ENCODE peak calls at places on chromosomes 13 and 19, in six cellular contexts. E is mammary epithelial cell, C is tibial nerve, P is heart right ventricle, O is PC-3, D is OCI-LY7. J is an unnamed sample.

GRCh38 chr19:10602330-10603083 is 15.4 kb upstream of the AP1M2 start:
- DNase-seq in E (peak; percentile 52), C (peak; percentile 76), P (peak; percentile 91), O (peak; percentile 81), D (peak; percentile 90), J (peak; percentile 98)

GRCh38 chr19:44796701-44797115 is 12.2 kb upstream of the BCAM start:
- DNase-seq in E (no peak), C (no peak), P (peak; percentile 62), O (peak; percentile 73), D (peak; percentile 24), J (peak; percentile 16)

GRCh38 chr13:81078048-81078447 is 737.1 kb upstream of the SPRY2 start:
- DNase-seq in E (peak; percentile 14), C (no peak), P (no peak), O (no peak), D (no peak), J (no peak)

GRCh38 chr13:104779311-104779710 is 1713.1 kb upstream of the SLC10A2 start:
- DNase-seq in E (no peak), C (no peak), P (no peak), O (peak; percentile 36), D (no peak), J (no peak)

GRCh38 chr13:36882829-36883390 is 37.1 kb downstream of the SMAD9 start:
- DNase-seq in E (no peak), C (no peak), P (no peak), O (no peak), D (no peak), J (no peak)

GRCh38 chr19:46368116-46368515 is 21.2 kb downstream of the PPP5C start:
- DNase-seq in E (no peak), C (no peak), P (no peak), O (no peak), D (no peak), J (no peak)

GRCh38 chr19:7225741-7226140 is 68.5 kb downstream of the INSR start:
- DNase-seq in E (no peak), C (no peak), P (no peak), O (no peak), D (no peak), J (no peak)

GRCh38 chr13:71754407-71754974 is 112.5 kb downstream of the DACH1 start:
- DNase-seq in E (no peak), C (peak; percentile 38), P (no peak), O (no peak), D (no peak), J (no peak)

GRCh38 chr19:52535831-52536800 is 8.6 kb downstream of the ZNF808 start:
- DNase-seq in E (peak; percentile 87), C (peak; percentile 79), P (peak; percentile 92), O (no peak), D (peak; percentile 92), J (peak; percentile 81)

GRCh38 chr13:23902975-23903905 is 5.9 kb upstream of the C1QTNF9B start:
- DNase-seq in E (no peak), C (no peak), P (peak; percentile 17), O (no peak), D (no peak), J (peak; percentile 33)

GRCh38 chr13:23903906-23904280 is 6.6 kb upstream of the C1QTNF9B start:
- DNase-seq in E (no peak), C (no peak), P (no peak), O (no peak), D (no peak), J (no peak)

GRCh38 chr13:23898101-23898500 is 799 bp upstream of the C1QTNF9B start:
- DNase-seq in E (no peak), C (no peak), P (no peak), O (no peak), D (no peak), J (no peak)

GRCh38 chr13:23901365-23901764 is 4.1 kb upstream of the C1QTNF9B start:
- DNase-seq in E (peak; percentile 28), C (no peak), P (no peak), O (peak; percentile 80), D (no peak), J (no peak)

DNA sequence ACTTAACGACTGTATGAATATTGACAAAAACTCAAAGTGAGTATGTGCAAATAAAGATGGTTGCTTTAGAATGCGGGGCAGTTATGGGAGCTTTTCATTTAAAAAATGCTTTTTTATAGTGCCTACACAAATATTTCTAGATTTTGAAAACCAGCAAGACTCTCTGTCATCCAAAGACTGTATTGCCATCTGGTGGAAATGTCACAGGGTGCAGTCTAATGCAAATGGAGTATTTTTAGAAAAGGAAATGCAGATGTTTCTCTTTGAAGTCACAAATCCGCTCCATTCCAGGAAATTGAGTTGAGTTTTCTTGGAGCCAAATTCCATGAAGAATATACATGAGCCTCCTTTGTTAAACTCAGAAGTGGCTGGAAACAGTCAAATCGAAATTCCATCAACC is 2.3 kb upstream of the C1QTNF9B start:
- DNase-seq in E (peak; percentile 27), C (peak; percentile 62), P (no peak), O (peak; percentile 70), D (peak; percentile 33), J (peak; percentile 32)
- TF ChIP-seq CTCF in E (peak; percentile 65), C (peak; percentile 22), P (peak; percentile 67), O (peak; percentile 75), D (peak; percentile 79), J (peak; percentile 36)

DNA sequence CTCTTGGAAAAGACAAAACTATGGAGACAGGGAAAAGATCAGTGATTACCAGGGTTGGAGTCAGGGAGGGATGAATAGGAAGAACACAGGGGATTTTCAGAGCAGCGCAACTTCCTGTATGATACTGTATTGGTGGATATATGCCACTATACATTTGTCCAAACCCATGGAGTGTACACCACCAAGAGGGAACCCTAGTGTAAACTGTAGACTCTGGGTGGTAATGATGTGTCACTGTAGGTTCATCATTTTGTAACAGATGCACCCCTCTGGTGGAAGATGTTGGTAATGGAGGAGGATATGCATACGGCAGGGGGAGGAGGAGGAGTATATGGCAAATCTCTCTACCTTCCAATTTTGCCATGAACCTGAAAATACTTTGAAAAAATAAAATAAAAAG is 68.1 kb downstream of the UFM1 start:
- DNase-seq in E (peak; percentile 50), C (peak; percentile 24), P (no peak), O (peak; percentile 73), D (peak; percentile 20), J (peak; percentile 12)
- TF ChIP-seq CTCF in E (peak; percentile 71), C (peak; percentile 28), P (peak; percentile 14), O (peak; percentile 73), D (peak; percentile 52), J (no peak)

GRCh38 chr13:35840991-35841604 is 290.1 kb downstream of the DCLK1 start:
- DNase-seq in E (no peak), C (peak; percentile 48), P (no peak), O (no peak), D (no peak), J (no peak)
- TF ChIP-seq CTCF in E (no peak), C (no peak), P (no peak), O (no peak), D (no peak), J (no peak)

DNA sequence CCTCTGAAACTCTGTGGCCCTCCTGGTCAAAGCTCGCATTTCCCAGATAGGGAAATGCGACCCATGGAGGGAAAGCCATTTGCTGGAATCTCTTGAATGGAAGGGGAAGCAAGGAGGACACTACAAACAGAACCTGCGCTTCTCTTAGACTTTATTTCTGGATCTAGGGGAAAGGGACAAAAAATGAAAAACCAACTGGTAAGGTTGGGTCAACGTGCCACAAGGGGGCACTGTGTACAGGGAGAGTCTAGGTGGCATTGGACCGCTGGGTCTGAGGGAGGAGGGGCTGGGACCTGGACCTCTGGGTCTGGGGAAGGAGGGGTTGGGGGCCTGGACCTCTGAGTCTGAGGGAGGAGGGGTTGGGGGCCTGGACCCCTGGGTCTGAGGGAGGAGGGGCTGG is 5.0 kb downstream of the KLK4 start:
- DNase-seq in E (no peak), C (peak; percentile 21), P (no peak), O (peak; percentile 73), D (peak; percentile 33), J (peak; percentile 57)
- TF ChIP-seq CTCF in E (peak; percentile 75), C (no peak), P (peak; percentile 40), O (peak; percentile 72), D (peak; percentile 74), J (peak; percentile 69)

DNA sequence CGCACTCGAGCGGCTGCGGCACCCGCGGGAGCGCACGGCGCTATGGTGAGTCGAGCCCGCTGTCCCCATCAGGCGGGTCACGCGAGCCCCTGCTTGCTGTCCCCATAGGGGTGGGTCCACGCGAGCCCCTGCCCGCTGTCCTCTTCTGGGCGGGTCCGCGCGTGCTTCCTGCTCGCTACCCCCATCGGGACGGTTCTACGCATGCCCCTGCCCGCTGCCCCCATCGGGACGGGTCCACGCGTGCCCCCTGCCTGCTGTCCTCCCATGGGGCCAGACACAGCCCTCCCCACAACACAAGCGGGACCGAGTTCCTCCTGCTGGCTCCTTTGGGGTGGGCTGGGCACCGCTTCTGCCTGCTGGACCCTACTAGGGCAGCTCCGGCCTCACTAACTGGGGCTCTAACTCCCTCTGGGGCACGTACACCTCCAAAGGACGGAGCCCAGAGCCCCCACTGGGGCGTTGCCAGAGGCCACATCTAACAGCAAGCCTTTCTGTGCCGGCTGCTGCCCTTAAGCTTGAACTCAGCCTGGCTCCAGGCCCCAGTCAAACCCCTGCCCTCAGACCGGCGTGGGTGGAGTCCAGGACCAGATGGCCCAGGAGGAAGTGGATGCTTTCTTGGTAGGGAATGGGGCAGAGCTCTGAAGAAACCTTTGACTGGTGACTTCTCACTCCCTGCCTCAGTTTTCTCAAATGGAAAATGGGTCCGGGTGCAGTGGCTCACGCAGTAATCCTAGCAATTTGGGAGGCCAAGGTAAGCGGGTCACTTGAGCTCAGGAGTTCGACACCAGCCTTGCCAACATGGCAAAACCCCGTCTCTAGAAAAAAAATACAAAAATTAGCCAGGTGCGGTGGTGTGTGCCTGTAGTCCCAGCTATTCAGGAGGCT is 722 bp downstream of the COLGALT1 start:
- DNase-seq in E (peak; percentile 30), C (peak; percentile 43), P (peak; percentile 75), O (peak; percentile 43), D (peak; percentile 67), J (peak; percentile 57)
- TF ChIP-seq CTCF in E (no peak), C (no peak), P (no peak), O (no peak), D (peak; percentile 13), J (no peak)

DNA sequence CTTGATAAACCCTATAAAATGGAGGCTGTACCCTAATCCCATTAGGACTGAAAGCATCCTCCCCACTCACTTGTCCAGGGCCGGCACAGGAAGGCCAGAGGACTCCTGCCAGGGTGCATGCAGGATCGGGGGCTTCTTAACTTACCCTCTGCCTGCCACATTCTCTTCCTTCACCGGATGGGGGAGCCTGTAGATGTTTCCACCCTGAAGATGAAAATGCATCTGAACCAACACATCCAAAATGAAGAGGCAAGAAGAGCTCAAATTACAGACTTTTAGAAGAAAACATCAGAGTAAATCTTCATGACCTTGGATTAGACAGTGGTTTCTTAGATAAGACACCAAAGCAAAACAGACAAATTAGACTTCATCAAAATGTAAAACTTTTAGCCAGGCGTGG is 25.9 kb upstream of the NAPA start:
- DNase-seq in E (no peak), C (no peak), P (no peak), O (peak; percentile 14), D (peak; percentile 67), J (no peak)
- TF ChIP-seq CTCF in E (peak; percentile 31), C (no peak), P (peak; percentile 8), O (peak; percentile 39), D (peak; percentile 70), J (no peak)

GRCh38 chr19:12137541-12137940 is 2.6 kb downstream of the ZNF20 start:
- DNase-seq in E (no peak), C (no peak), P (no peak), O (peak; percentile 17), D (peak; percentile 78), J (no peak)
- TF ChIP-seq CTCF in E (peak; percentile 35), C (no peak), P (peak; percentile 48), O (peak; percentile 45), D (peak; percentile 87), J (peak; percentile 51)

GRCh38 chr19:49889687-49890348 is 6.9 kb downstream of the IL4I1 start:
- DNase-seq in E (peak; percentile 51), C (peak; percentile 74), P (peak; percentile 80), O (no peak), D (peak; percentile 58), J (peak; percentile 72)
- TF ChIP-seq CTCF in E (peak; percentile 57), C (peak; percentile 89), P (peak; percentile 87), O (no peak), D (peak; percentile 72), J (peak; percentile 92)

GRCh38 chr13:110985570-110985969 is 70.7 kb upstream of the ANKRD10 start:
- DNase-seq in E (no peak), C (no peak), P (no peak), O (no peak), D (no peak), J (no peak)
- TF ChIP-seq CTCF in E (no peak), C (no peak), P (no peak), O (no peak), D (no peak), J (no peak)

J was measured in GM13976.